ENCODE peak calls at places on chromosome 1, in four cellular contexts. P is astrocyte of the hippocampus, N is pancreas, F is epithelial cell of esophagus. H is an unnamed sample.

GRCh38 chr1:915295-916172 is 8.2 kb upstream of the SAMD11 start:
- DNase-seq in N (peak; percentile 21), P (no peak), F (no peak), H (no peak)

GRCh38 chr1:59015708-59016107 is 231.9 kb upstream of the JUN start:
- DNase-seq in P (peak; percentile 73), N (no peak), F (peak; percentile 94), H (no peak)

GRCh38 chr1:54396280-54396903 is 9.8 kb downstream of the SSBP3 start:
- DNase-seq in F (no peak), N (no peak), P (no peak), H (no peak)

GRCh38 chr1:16006010-16006409 is 2.0 kb downstream of the SRARP start:
- DNase-seq in F (no peak), N (no peak), P (no peak), H (no peak)

GRCh38 chr1:193260925-193261324 is 74.5 kb upstream of the B3GALT2 start:
- DNase-seq in N (no peak), F (no peak), P (no peak), H (no peak)

GRCh38 chr1:44542415-44543063 is 131.7 kb downstream of the TMEM53 start:
- DNase-seq in N (no peak), F (no peak), P (no peak), H (no peak)

GRCh38 chr1:154624756-154625643 is 17.0 kb upstream of the ADAR start:
- DNase-seq in N (no peak), F (no peak), P (peak; percentile 82), H (peak; percentile 65)

GRCh38 chr1:174209347-174210187 is 50.2 kb downstream of the RABGAP1L start:
- DNase-seq in F (no peak), P (no peak), N (no peak), H (no peak)

GRCh38 chr1:41673355-41673754 is 188.9 kb upstream of the EDN2 start:
- DNase-seq in P (no peak), F (no peak), N (no peak), H (peak; percentile 59)

GRCh38 chr1:2233997-2234761 is 6.1 kb downstream of the SKI start:
- DNase-seq in P (peak; percentile 57), F (peak; percentile 91), N (peak; percentile 28), H (no peak)

GRCh38 chr1:111733183-111733995 is 5.8 kb downstream of the INKA2 start:
- DNase-seq in N (no peak), F (peak; percentile 57), P (peak; percentile 44), H (no peak)

GRCh38 chr1:31943546-31944184 is 5.5 kb upstream of the PTP4A2 start:
- DNase-seq in F (no peak), N (no peak), P (no peak), H (no peak)

GRCh38 chr1:157095551-157095950 is 4.1 kb downstream of the ETV3L start:
- DNase-seq in P (no peak), F (no peak), N (no peak), H (no peak)

GRCh38 chr1:42186172-42186571 is 21.6 kb upstream of the GUCA2A start:
- DNase-seq in F (peak; percentile 61), P (peak; percentile 76), N (no peak), H (no peak)

GRCh38 chr1:165843304-165843703 is 15.9 kb downstream of the UCK2 start:
- DNase-seq in N (no peak), F (peak; percentile 32), P (no peak), H (no peak)

GRCh38 chr1:1806890-1807289 is 28.6 kb upstream of the NADK start:
- DNase-seq in P (peak; percentile 70), N (no peak), F (no peak), H (no peak)

GRCh38 chr1:5993553-5994510 is 1.6 kb upstream of the NPHP4 start:
- DNase-seq in F (no peak), N (no peak), P (no peak), H (peak; percentile 56)

GRCh38 chr1:108712605-108713150 is at the start of gene FNDC7:
- DNase-seq in N (no peak), P (peak; percentile 37), F (no peak), H (no peak)

GRCh38 chr1:14345925-14346550 is 252.4 kb upstream of the KAZN start:
- DNase-seq in F (no peak), P (peak; percentile 21), N (no peak), H (no peak)

GRCh38 chr1:247908761-247909160 is 11.3 kb upstream of the OR2T8 start:
- DNase-seq in N (no peak), P (no peak), F (no peak), H (no peak)

GRCh38 chr1:97647776-97648175 is 273.1 kb downstream of the DPYD start:
- DNase-seq in F (peak; percentile 14), P (peak; percentile 44), N (no peak), H (no peak)

GRCh38 chr1:202029171-202029665 is 18.8 kb downstream of the ELF3 start:
- DNase-seq in F (peak; percentile 89), P (peak; percentile 58), N (no peak), H (no peak)

GRCh38 chr1:68321084-68321685 is 88.9 kb upstream of the WLS start:
- DNase-seq in F (peak; percentile 55), N (peak; percentile 79), P (peak; percentile 82), H (peak; percentile 58)

GRCh38 chr1:209652873-209653401 is 712 bp upstream of the LAMB3 start:
- DNase-seq in F (peak; percentile 100), P (peak; percentile 96), N (peak; percentile 97), H (no peak)